ENCODE peak calls at places on chromosomes 2 and 18, in nine cellular contexts. I is IMR-90; M is neural progenitor cell; A is NT2/D1; F is Peyer's patch; C is SK-N-SH; U is CD4-positive, alpha-beta memory T cell; N is A549; J is MM.1S. B is an unnamed sample. For H3K4me1, the result is how much of the 10 kb centered on the place peaks cover.

GRCh38 chr18:52716926-52717325 is 376.9 kb downstream of the DCC start:
- DNase-seq in I (peak), M (peak), A (no peak), F (no peak), C (peak), U (no peak), N (peak), J (no peak), B (no peak)

GRCh38 chr2:65937379-65938160 is 497.4 kb upstream of the MEIS1 start:
- DNase-seq in I (peak), M (no peak), A (no peak), F (no peak), C (no peak), U (no peak), N (no peak), J (peak), B (no peak)

GRCh38 chr18:13003466-13003896 is 12.3 kb downstream of the CEP192 start:
- DNase-seq in I (peak), M (peak), A (peak), F (no peak), C (peak), U (no peak), N (peak), J (peak), B (peak)

GRCh38 chr2:149857344-149857743 is 269.8 kb upstream of the MMADHC start:
- DNase-seq in I (peak), M (no peak), A (no peak), F (no peak), C (no peak), U (no peak), N (no peak), J (no peak), B (no peak)

GRCh38 chr2:71456617-71457016 is 3.3 kb downstream of the DYSF start:
- DNase-seq in I (no peak), M (no peak), A (no peak), F (no peak), C (no peak), U (no peak), N (no peak), J (no peak), B (no peak)

GRCh38 chr2:241739651-241740050 is 5.2 kb downstream of the D2HGDH start:
- DNase-seq in I (peak), M (no peak), A (no peak), F (no peak), C (no peak), U (no peak), N (no peak), J (no peak), B (no peak)

GRCh38 chr2:62178741-62179271 is 17.1 kb upstream of the B3GNT2 start:
- DNase-seq in I (peak), M (no peak), A (no peak), F (no peak), C (no peak), U (no peak), N (no peak), J (no peak), B (no peak)

GRCh38 chr2:26978061-26978596 is 7.7 kb downstream of the MAPRE3 start:
- DNase-seq in I (no peak), M (no peak), A (no peak), F (no peak), C (peak), U (no peak), N (no peak), J (no peak), B (no peak)

GRCh38 chr2:64649626-64650025 is 4.1 kb downstream of the SERTAD2 start:
- DNase-seq in I (no peak), M (peak), A (no peak), F (no peak), C (no peak), U (no peak), N (no peak), J (peak), B (no peak)

GRCh38 chr2:197707316-197708213 is 2.4 kb downstream of the MARS2 start:
- DNase-seq in I (peak), M (peak), A (no peak), F (no peak), C (peak), U (peak), N (peak), J (peak), B (no peak)

GRCh38 chr2:156999657-157000056 is 257.8 kb upstream of the GALNT5 start:
- DNase-seq in I (no peak), M (no peak), A (no peak), F (no peak), C (no peak), U (no peak), N (no peak), J (no peak), B (no peak)

GRCh38 chr18:70362258-70362657 is 73.4 kb downstream of the SOCS6 start:
- DNase-seq in I (no peak), M (no peak), A (no peak), F (no peak), C (no peak), U (no peak), N (no peak), J (no peak), B (no peak)

GRCh38 chr2:130241041-130241707 is 42.9 kb upstream of the TUBA3E start:
- DNase-seq in I (peak), M (no peak), A (no peak), F (no peak), C (no peak), U (no peak), N (peak), J (no peak), B (no peak)

GRCh38 chr2:61433606-61434005 is 37.3 kb downstream of the USP34 start:
- DNase-seq in I (no peak), M (no peak), A (no peak), F (no peak), C (no peak), U (no peak), N (no peak), J (no peak), B (no peak)

GRCh38 chr18:55109818-55110414 is 150.7 kb upstream of the CCDC68 start:
- DNase-seq in I (no peak), M (no peak), A (peak), F (no peak), C (no peak), U (no peak), N (no peak), J (no peak), B (no peak)

GRCh38 chr18:52054301-52054700 is 285.7 kb upstream of the DCC start:
- DNase-seq in I (no peak), M (no peak), A (no peak), F (no peak), C (no peak), U (no peak), N (no peak), J (no peak), B (no peak)

GRCh38 chr18:58348517-58348916 is 280.4 kb downstream of the ALPK2 start:
- DNase-seq in I (no peak), M (no peak), A (no peak), F (no peak), C (no peak), U (no peak), N (no peak), J (no peak), B (no peak)

GRCh38 chr2:25330273-25330672 is 11.5 kb downstream of the DNMT3A start:
- DNase-seq in I (no peak), M (no peak), A (no peak), F (no peak), C (peak), U (no peak), N (no peak), J (no peak), B (no peak)

GRCh38 chr2:131127076-131127475 is 21.9 kb downstream of the PLEKHB2 start:
- DNase-seq in I (no peak), M (no peak), A (no peak), F (no peak), C (no peak), U (no peak), N (no peak), J (no peak), B (no peak)

GRCh38 chr2:12202301-12202700 is 455.9 kb downstream of the LPIN1 start:
- DNase-seq in I (peak), M (no peak), A (peak), F (no peak), C (no peak), U (no peak), N (no peak), J (no peak), B (no peak)

GRCh38 chr18:9925795-9926194 is 12.0 kb downstream of the VAPA start:
- DNase-seq in I (no peak), M (no peak), A (no peak), F (no peak), C (no peak), U (no peak), N (no peak), J (no peak), B (no peak)

GRCh38 chr18:9919564-9920232 is 5.9 kb downstream of the VAPA start:
- DNase-seq in I (no peak), M (no peak), A (no peak), F (no peak), C (no peak), U (no peak), N (no peak), J (no peak), B (no peak)

GRCh38 chr18:9925369-9925768 is 11.6 kb downstream of the VAPA start:
- DNase-seq in I (peak), M (no peak), A (no peak), F (no peak), C (no peak), U (no peak), N (no peak), J (no peak), B (no peak)

GRCh38 chr18:9924371-9924943 is 10.6 kb downstream of the VAPA start:
- DNase-seq in I (no peak), M (no peak), A (no peak), F (no peak), C (no peak), U (no peak), N (no peak), J (no peak), B (no peak)

DNA sequence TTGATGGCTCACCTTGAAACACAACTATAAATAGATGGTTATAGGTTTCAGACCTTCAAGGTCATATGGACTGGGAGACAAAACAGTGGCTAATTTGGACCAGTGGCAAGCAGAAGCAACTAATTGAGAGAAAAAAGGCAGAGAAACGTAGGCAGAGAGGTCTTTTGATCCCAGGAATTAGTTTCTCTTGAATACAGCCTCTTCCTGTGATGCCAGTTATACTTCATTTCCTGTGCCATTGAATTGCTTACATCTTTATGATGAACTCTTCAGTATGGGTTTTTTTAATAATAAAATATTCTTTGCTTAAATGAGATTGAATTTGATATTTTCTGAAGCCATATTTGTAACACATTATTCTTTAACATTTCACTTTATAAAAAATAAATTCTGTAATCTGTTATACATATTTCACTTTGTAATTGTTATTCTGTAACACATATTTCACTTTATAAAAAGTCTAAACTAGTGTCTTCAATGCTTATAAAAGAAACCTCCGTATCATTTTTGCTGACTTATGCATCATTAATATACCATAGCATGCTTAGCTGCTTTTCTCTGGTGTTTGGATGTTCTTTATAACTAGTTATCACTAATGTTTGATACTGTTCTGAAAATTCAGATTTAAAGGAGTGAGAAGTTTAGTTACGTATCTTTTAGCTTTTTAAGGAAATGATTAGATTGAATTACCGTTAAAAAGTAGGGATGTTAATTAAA is 8.9 kb downstream of the VAPA start:
- DNase-seq in I (no peak), M (no peak), A (no peak), F (no peak), C (no peak), U (no peak), N (no peak), J (no peak), B (no peak)
- H3K4me1 ChIP-seq in I (under half), M (under half), A (under half), F (under half), C (under half), U (half or more), N (half or more), J (under half), B (half or more)

DNA sequence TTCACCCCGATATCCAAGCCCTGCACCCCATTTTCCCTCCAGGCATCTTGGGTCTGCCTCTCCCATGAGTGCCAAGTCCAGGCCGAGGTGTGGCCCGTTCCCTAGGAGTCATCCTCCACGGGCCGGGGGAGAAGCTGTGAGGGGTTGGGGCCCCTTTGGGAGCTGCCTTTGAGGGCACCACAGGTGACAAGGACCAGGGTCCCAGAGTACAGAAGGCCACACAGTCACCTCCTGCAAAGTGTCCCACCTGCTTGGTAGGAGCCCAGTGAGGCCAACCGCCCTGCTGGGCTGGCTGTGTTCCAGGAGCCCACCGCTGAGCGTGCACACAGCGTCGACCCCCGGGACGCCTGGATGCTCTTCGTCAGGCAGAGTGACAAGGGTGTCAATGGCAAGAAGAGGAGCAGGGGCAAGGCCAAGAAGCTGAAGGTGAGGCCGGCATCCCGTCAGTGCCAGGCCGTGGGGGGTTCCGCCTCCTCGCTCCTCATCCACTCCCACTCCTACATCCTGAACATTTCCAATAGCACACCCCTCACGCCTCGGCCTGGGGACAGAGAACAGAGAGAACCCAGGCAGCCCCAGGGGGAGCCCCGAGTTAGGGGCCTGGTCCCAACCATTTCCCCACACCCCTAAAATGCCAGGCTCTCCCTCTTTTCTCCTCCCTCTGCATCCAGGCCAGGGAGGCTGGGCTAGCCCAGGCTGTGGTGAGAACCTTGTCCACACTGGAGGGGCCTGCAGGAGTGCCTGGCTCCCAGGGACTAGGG is 2.7 kb downstream of the ERFE start:
- DNase-seq in I (no peak), M (no peak), A (no peak), F (no peak), C (peak), U (no peak), N (no peak), J (no peak), B (no peak)
- H3K4me1 ChIP-seq in I (under half), M (under half), A (under half), F (under half), C (under half), U (under half), N (under half), J (under half), B (under half)

GRCh38 chr2:54430649-54431048 is 25.5 kb upstream of the SPTBN1 start:
- DNase-seq in I (no peak), M (no peak), A (no peak), F (no peak), C (no peak), U (no peak), N (no peak), J (no peak), B (no peak)
- H3K4me1 ChIP-seq in I (under half), M (under half), A (under half), F (under half), C (under half), U (under half), N (under half), J (under half), B (under half)

GRCh38 chr2:191895195-191895594 is 48.3 kb upstream of the CAVIN2 start:
- DNase-seq in I (no peak), M (no peak), A (no peak), F (no peak), C (no peak), U (no peak), N (no peak), J (no peak), B (no peak)
- H3K4me1 ChIP-seq in I (under half), M (under half), A (under half), F (under half), C (under half), U (under half), N (half or more), J (under half), B (under half)

DNA sequence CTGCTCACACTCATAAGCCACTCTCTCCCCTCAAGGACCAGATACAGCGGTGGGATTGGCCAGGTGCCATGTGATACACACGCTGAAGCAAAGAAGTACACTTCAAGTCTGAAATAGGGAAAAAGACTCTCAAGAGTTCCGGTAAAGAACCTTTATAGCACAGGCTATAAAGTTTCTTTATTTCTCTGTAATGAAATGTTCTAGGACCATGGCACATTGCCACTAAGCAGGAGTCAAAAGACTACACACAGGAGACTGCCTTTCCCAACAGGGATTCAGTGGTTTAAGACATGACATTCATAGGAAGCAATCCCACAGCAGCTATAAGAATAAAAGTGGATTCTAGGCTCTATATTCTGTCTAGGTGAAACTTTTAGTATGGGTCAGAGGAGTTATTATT is 133.4 kb upstream of the EPHA4 start:
- DNase-seq in I (no peak), M (no peak), A (no peak), F (no peak), C (no peak), U (no peak), N (no peak), J (no peak), B (no peak)
- H3K4me1 ChIP-seq in I (under half), M (under half), A (under half), F (under half), C (under half), U (under half), N (under half), J (under half), B (under half)

GRCh38 chr2:671787-672605 is 5.2 kb downstream of the TMEM18 start:
- DNase-seq in I (no peak), M (no peak), A (no peak), F (no peak), C (no peak), U (no peak), N (no peak), J (no peak), B (no peak)

GRCh38 chr2:673016-673415 is 4.2 kb downstream of the TMEM18 start:
- DNase-seq in I (no peak), M (no peak), A (no peak), F (no peak), C (no peak), U (no peak), N (no peak), J (no peak), B (no peak)

GRCh38 chr2:671072-671471 is 6.1 kb downstream of the TMEM18 start:
- DNase-seq in I (no peak), M (no peak), A (no peak), F (no peak), C (no peak), U (no peak), N (no peak), J (no peak), B (no peak)

GRCh38 chr2:673615-674318 is 3.4 kb downstream of the TMEM18 start:
- DNase-seq in I (peak), M (no peak), A (no peak), F (no peak), C (no peak), U (no peak), N (no peak), J (no peak), B (no peak)

DNA sequence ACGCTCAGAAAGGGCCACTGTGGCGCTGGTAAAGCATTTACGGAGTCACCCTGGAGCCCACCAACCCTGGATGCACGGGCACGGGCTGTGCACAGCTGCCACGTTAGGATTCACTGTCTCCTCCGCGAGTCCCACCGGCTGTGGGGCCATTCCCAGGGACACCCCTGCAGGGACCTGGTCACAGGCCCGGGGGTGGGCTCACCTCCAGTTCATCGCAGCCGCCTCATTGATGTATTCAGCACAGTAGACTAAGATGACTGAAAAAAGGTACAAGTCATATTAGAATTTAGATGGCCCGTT is 4.7 kb downstream of the TMEM18 start:
- DNase-seq in I (no peak), M (no peak), A (no peak), F (no peak), C (no peak), U (no peak), N (no peak), J (no peak), B (no peak)
- H3K4me1 ChIP-seq in I (under half), M (under half), A (under half), F (under half), C (under half), U (under half), N (under half), J (under half), B (under half)

GRCh38 chr2:217922101-217923006 is 80.4 kb downstream of the TNS1 start:
- DNase-seq in I (peak), M (peak), A (no peak), F (no peak), C (peak), U (no peak), N (no peak), J (no peak), B (no peak)
- H3K4me1 ChIP-seq in I (half or more), M (under half), A (under half), F (under half), C (half or more), U (under half), N (half or more), J (under half), B (under half)

B was measured in DND-41.